ENCODE peak calls at places on chromosome X, in seven cellular contexts. E is PC-9; D is epithelial cell of prostate; L is CD8-positive, alpha-beta memory T cell; Y is SK-N-SH; V is colonic mucosa; N is mesenchymal stem cell. C is an unnamed sample.
A peak's percentile ranks its signal among the peaks of the same experiment; 100 is the strongest.

GRCh38 chrX:31420711-31421151 is 348.9 kb upstream of the FTHL17 start:
- DNase-seq in E (no peak), D (peak; percentile 26), L (no peak), Y (no peak), V (no peak), N (peak; percentile 48), C (peak; percentile 25)

GRCh38 chrX:47746446-47746845 is 87.5 kb upstream of the UXT start:
- DNase-seq in E (no peak), D (no peak), L (no peak), Y (no peak), V (no peak), N (no peak), C (no peak)

GRCh38 chrX:31165241-31166035 is 93.6 kb upstream of the FTHL17 start:
- DNase-seq in E (no peak), D (no peak), L (no peak), Y (no peak), V (no peak), N (peak; percentile 31), C (peak; percentile 54)

GRCh38 chrX:16966745-16967144 is 20.3 kb downstream of the REPS2 start:
- DNase-seq in E (no peak), D (no peak), L (no peak), Y (no peak), V (no peak), N (no peak), C (peak; percentile 38)

GRCh38 chrX:47662144-47662657 is 3.2 kb upstream of the UXT start:
- DNase-seq in E (peak; percentile 35), D (peak; percentile 26), L (no peak), Y (no peak), V (no peak), N (peak; percentile 96), C (peak; percentile 77)

GRCh38 chrX:43860646-43861370 is 21.4 kb downstream of the MAOB start:
- DNase-seq in E (no peak), D (no peak), L (no peak), Y (peak; percentile 20), V (no peak), N (peak; percentile 1), C (peak; percentile 16)

GRCh38 chrX:12052109-12052508 is 86.2 kb upstream of the FRMPD4 start:
- DNase-seq in E (no peak), D (no peak), L (no peak), Y (no peak), V (no peak), N (no peak), C (no peak)

GRCh38 chrX:50211510-50211909 is 6.9 kb downstream of the CCNB3 start:
- DNase-seq in E (no peak), D (no peak), L (no peak), Y (no peak), V (no peak), N (no peak), C (peak; percentile 1)

GRCh38 chrX:124239911-124240310 is 92.5 kb upstream of the TEX13D start:
- DNase-seq in E (no peak), D (no peak), L (no peak), Y (no peak), V (no peak), N (no peak), C (no peak)

GRCh38 chrX:15242899-15243555 is 26.9 kb downstream of the ASB9 start:
- DNase-seq in E (peak; percentile 40), D (no peak), L (peak; percentile 15), Y (peak; percentile 51), V (peak; percentile 56), N (peak; percentile 51), C (peak; percentile 60)

GRCh38 chrX:30488092-30488491 is 89.5 kb downstream of the TASL start:
- DNase-seq in E (no peak), D (no peak), L (no peak), Y (no peak), V (no peak), N (peak; percentile 2), C (no peak)

GRCh38 chrX:15906544-15906943 is 51.9 kb upstream of the AP1S2 start:
- DNase-seq in E (no peak), D (no peak), L (no peak), Y (no peak), V (no peak), N (peak; percentile 7), C (no peak)

GRCh38 chrX:11406109-11406755 is 113.0 kb downstream of the AMELX start:
- DNase-seq in E (no peak), D (no peak), L (no peak), Y (no peak), V (no peak), N (peak; percentile 85), C (peak; percentile 70)

GRCh38 chrX:111040377-111041017 is 55.5 kb upstream of the PAK3 start:
- DNase-seq in E (no peak), D (no peak), L (no peak), Y (no peak), V (no peak), N (peak; percentile 0), C (peak; percentile 79)

GRCh38 chrX:118507766-118508165 is 12.2 kb downstream of the DOCK11 start:
- DNase-seq in E (peak; percentile 63), D (no peak), L (no peak), Y (no peak), V (no peak), N (no peak), C (no peak)

GRCh38 chrX:131626681-131627296 is 82.9 kb downstream of the OR13H1 start:
- DNase-seq in E (no peak), D (no peak), L (no peak), Y (peak; percentile 4), V (no peak), N (peak; percentile 35), C (peak; percentile 66)

GRCh38 chrX:2703991-2704369 is 12.9 kb downstream of the CD99 start:
- DNase-seq in E (no peak), D (no peak), L (no peak), Y (no peak), V (peak; percentile 66), N (no peak), C (peak; percentile 77)

GRCh38 chrX:66728818-66729271 is 90.0 kb upstream of the EDA2R start:
- DNase-seq in E (peak; percentile 37), D (no peak), L (peak; percentile 60), Y (peak; percentile 35), V (peak; percentile 62), N (peak; percentile 60), C (peak; percentile 44)

GRCh38 chrX:38654302-38654701 is 93.0 kb downstream of the TSPAN7 start:
- DNase-seq in E (no peak), D (no peak), L (no peak), Y (peak; percentile 35), V (no peak), N (peak; percentile 23), C (peak; percentile 40)

GRCh38 chrX:128106630-128107029 is 54.4 kb upstream of the ACTRT1 start:
- DNase-seq in E (no peak), D (no peak), L (no peak), Y (peak; percentile 4), V (no peak), N (peak; percentile 2), C (no peak)

GRCh38 chrX:1902901-1903379 is 288.1 kb downstream of the ASMT start:
- DNase-seq in E (no peak), D (no peak), L (no peak), Y (no peak), V (no peak), N (no peak), C (no peak)

GRCh38 chrX:110394653-110395052 is 36.0 kb downstream of the RTL9 start:
- DNase-seq in E (peak; percentile 94), D (no peak), L (no peak), Y (no peak), V (no peak), N (peak; percentile 92), C (peak; percentile 77)

GRCh38 chrX:118872102-118872566 is 48.5 kb downstream of the ZCCHC12 start:
- DNase-seq in E (peak; percentile 57), D (peak; percentile 36), L (no peak), Y (no peak), V (peak; percentile 21), N (no peak), C (no peak)

GRCh38 chrX:150504399-150505186 is 63.8 kb upstream of the MTM1 start:
- DNase-seq in E (no peak), D (no peak), L (no peak), Y (peak; percentile 26), V (no peak), N (no peak), C (peak; percentile 33)
- H3K27ac ChIP-seq in E (no peak overlapping the region), D (no peak overlapping the region), L (no peak overlapping the region), Y (no peak overlapping the region), V (no peak overlapping the region), N (no peak overlapping the region), C (no peak overlapping the region)

GRCh38 chrX:13933352-13933751 is 96.3 kb downstream of the GEMIN8 start:
- DNase-seq in E (peak; percentile 42), D (no peak), L (no peak), Y (no peak), V (no peak), N (no peak), C (no peak)
- H3K27ac ChIP-seq in E (no peak overlapping the region), D (no peak overlapping the region), L (no peak overlapping the region), Y (no peak overlapping the region), V (no peak overlapping the region), N (no peak overlapping the region), C (no peak overlapping the region)

GRCh38 chrX:77922768-77923167 is 12.3 kb downstream of the ATP7A start:
- DNase-seq in E (no peak), D (no peak), L (no peak), Y (no peak), V (no peak), N (no peak), C (no peak)
- H3K27ac ChIP-seq in E (no peak overlapping the region), D (no peak overlapping the region), L (no peak overlapping the region), Y (no peak overlapping the region), V (no peak overlapping the region), N (no peak overlapping the region), C (no peak overlapping the region)

GRCh38 chrX:100662791-100663190 is 18.8 kb downstream of the SRPX2 start:
- DNase-seq in E (no peak), D (no peak), L (no peak), Y (no peak), V (no peak), N (peak; percentile 91), C (peak; percentile 12)
- H3K27ac ChIP-seq in E (no peak overlapping the region), D (no peak overlapping the region), L (no peak overlapping the region), Y (no peak overlapping the region), V (no peak overlapping the region), N (no peak overlapping the region), C (no peak overlapping the region)

DNA sequence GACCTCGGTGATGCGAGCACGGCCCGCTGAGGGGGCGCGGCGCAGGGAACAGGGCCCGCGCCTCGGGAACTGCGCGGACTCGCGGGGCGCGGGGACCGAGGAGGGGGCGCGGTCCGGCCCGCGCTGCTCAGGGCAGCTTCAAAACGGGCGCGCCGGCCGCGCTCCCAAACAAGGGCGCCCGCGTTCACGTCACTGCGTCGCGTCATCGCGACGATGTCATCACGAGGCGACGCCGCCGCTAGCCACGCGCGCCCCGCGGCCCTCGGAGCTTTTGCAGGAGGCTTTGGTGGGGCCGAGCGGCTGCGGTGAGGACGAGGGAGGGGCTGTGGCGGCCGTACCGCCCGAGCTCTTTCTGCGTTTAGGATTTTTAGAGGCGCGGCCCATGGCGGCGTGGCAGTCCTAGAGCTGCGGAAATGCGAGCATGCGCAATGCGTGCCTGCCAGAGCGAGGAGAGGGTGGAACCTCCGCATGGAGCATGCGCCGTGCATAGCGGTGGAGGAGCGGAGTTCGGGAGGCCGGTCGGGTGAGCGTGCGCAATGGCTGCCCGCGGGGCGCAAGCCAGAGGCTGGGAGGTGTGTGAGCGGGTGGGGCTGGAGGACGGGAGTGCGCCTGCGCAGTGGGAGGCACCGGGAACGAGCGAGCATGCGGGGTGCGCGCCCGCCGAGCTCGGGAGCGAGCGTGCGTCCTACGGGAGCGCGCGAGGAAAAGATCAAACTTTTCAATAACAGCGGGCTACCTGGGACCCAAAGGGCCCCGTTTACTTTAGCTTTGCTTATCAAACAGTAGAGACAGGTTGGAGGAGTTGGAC is at the start of gene PPP2R3B:
- DNase-seq in E (peak; percentile 83), D (peak; percentile 87), L (peak; percentile 99), Y (peak; percentile 100), V (peak; percentile 97), N (peak; percentile 97), C (peak; percentile 98)
- H3K27ac ChIP-seq in E (peak within 1 kb of the TSS; percentile 89), D (peak within 1 kb of the TSS; percentile 89), L (peak within 1 kb of the TSS; percentile 98), Y (peak within 1 kb of the TSS; percentile 96), V (peak within 1 kb of the TSS; percentile 97), N (peak within 1 kb of the TSS; percentile 93), C (peak within 1 kb of the TSS; percentile 100)